ENCODE peak calls at places on chromosomes 12 and 14, in six cellular contexts. X, C, P, L, Y and Z are unnamed samples.

GRCh38 chr12:82952946-82953345 is 266.2 kb downstream of the TMTC2 start:
- DNase-seq in X (peak), C (no peak), P (no peak), L (no peak), Y (no peak), Z (no peak)

GRCh38 chr14:29236848-29237247 is 470.3 kb downstream of the FOXG1 start:
- DNase-seq in X (no peak), C (peak), P (peak), L (no peak), Y (no peak), Z (no peak)

GRCh38 chr12:52956987-52957386 is 8.1 kb downstream of the KRT18 start:
- DNase-seq in X (no peak), C (no peak), P (peak), L (no peak), Y (no peak), Z (no peak)

GRCh38 chr14:104341532-104342434 is 203.4 kb downstream of the KIF26A start:
- DNase-seq in X (peak), C (no peak), P (no peak), L (peak), Y (peak), Z (peak)

GRCh38 chr14:104370256-104370870 is 209.2 kb upstream of the C14orf180 start:
- DNase-seq in X (no peak), C (no peak), P (no peak), L (peak), Y (peak), Z (no peak)

GRCh38 chr14:70086685-70087379 is 101.9 kb downstream of the SLC8A3 start:
- DNase-seq in X (peak), C (peak), P (peak), L (no peak), Y (peak), Z (peak)

GRCh38 chr14:96055753-96056508 is 16.8 kb downstream of the C14orf132 start:
- DNase-seq in X (no peak), C (no peak), P (no peak), L (no peak), Y (no peak), Z (no peak)

GRCh38 chr12:30965613-30965985 is 39.1 kb downstream of the TSPAN11 start:
- DNase-seq in X (no peak), C (no peak), P (no peak), L (no peak), Y (no peak), Z (no peak)

GRCh38 chr14:99872786-99873440 is 79.7 kb downstream of the EML1 start:
- DNase-seq in X (no peak), C (peak), P (peak), L (no peak), Y (no peak), Z (no peak)

GRCh38 chr14:105294142-105294597 is 6.6 kb downstream of the BRF1 start:
- DNase-seq in X (no peak), C (no peak), P (peak), L (no peak), Y (no peak), Z (peak)

GRCh38 chr12:55877824-55878223 is 35.1 kb upstream of the MMP19 start:
- DNase-seq in X (no peak), C (no peak), P (no peak), L (no peak), Y (no peak), Z (no peak)

GRCh38 chr14:80202888-80203562 is 8.3 kb downstream of the DIO2 start:
- DNase-seq in X (peak), C (no peak), P (no peak), L (no peak), Y (peak), Z (peak)
- TF ChIP-seq CTCF in X (peak), C (peak), P (no peak), L (peak), Y (peak), Z (no peak)

GRCh38 chr14:53331247-53331646 is 178.1 kb upstream of the DDHD1 start:
- DNase-seq in X (no peak), C (no peak), P (peak), L (no peak), Y (no peak), Z (no peak)

GRCh38 chr14:53327716-53328115 is 174.6 kb upstream of the DDHD1 start:
- DNase-seq in X (no peak), C (no peak), P (peak), L (no peak), Y (no peak), Z (no peak)

GRCh38 chr14:53330441-53330840 is 177.3 kb upstream of the DDHD1 start:
- DNase-seq in X (no peak), C (no peak), P (peak), L (no peak), Y (no peak), Z (no peak)

GRCh38 chr14:53325176-53325806 is 172.2 kb upstream of the DDHD1 start:
- DNase-seq in X (peak), C (no peak), P (no peak), L (no peak), Y (no peak), Z (no peak)
- TF ChIP-seq CTCF in X (peak), C (peak), P (peak), L (no peak), Y (peak), Z (peak)

DNA sequence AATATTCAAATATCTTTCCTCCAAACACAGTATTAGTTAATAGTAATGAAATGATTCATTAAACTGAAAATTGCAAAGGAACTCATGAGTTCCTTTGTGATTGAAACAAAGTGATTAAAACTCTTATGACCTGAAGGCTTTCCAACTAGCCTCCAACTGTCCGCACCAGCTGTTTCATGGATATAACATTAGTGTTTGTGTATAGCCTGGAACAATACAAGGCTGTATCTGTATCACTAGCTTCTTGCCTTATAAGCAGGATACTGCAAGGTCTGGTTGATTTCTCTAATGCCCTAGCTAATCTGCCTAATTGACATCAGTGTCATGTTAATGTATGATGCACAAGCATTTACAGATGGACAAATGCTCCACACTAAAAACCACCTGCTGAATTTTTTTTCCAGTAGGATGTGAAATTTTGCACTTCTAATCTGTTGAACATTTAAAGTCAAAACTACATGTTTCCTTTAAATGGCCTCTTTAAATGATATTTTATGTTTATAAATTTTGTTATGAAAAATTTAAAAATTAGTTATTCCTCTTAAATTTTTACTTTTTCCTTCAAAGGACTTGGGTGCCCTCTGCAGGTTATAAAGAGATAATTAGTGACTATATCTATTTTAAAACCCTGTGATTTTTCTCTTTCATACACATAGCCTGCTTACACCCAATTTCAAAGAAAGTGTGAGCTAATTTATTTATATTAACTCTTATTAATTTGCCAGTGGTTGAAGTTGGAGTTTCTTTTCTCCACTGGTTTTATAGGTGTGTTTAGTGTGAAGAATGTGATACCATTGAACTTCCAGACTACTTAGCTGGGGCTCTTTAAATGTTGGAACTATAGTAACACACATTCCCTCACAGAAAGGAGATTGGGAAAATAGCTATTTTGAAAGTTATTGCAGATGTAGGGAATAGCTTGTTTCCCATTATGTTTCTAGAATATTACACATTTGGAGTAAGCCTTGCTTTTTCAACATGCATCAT is 25.4 kb downstream of the AP5M1 start:
- DNase-seq in X (no peak), C (peak), P (peak), L (no peak), Y (no peak), Z (no peak)
- TF ChIP-seq CTCF in X (no peak), C (no peak), P (no peak), L (peak), Y (peak), Z (peak)

GRCh38 chr12:47407730-47408129 is 298.1 kb downstream of the RPAP3 start:
- DNase-seq in X (no peak), C (no peak), P (no peak), L (no peak), Y (no peak), Z (no peak)

GRCh38 chr12:47409310-47409709 is 296.5 kb downstream of the RPAP3 start:
- DNase-seq in X (no peak), C (no peak), P (no peak), L (no peak), Y (no peak), Z (no peak)

GRCh38 chr12:47410383-47410782 is 295.4 kb downstream of the RPAP3 start:
- DNase-seq in X (no peak), C (no peak), P (no peak), L (no peak), Y (no peak), Z (no peak)

GRCh38 chr12:47410862-47411261 is 295.0 kb downstream of the RPAP3 start:
- DNase-seq in X (no peak), C (no peak), P (no peak), L (no peak), Y (no peak), Z (no peak)

GRCh38 chr12:47408171-47408871 is 297.5 kb downstream of the RPAP3 start:
- DNase-seq in X (peak), C (no peak), P (no peak), L (no peak), Y (peak), Z (peak)
- TF ChIP-seq CTCF in X (peak), C (no peak), P (no peak), L (peak), Y (no peak), Z (peak)

GRCh38 chr12:76878899-76879709 is at the start of gene CSRP2:
- DNase-seq in X (peak), C (peak), P (peak), L (peak), Y (peak), Z (peak)
- TF ChIP-seq CTCF in X (no peak), C (peak), P (peak), L (peak), Y (no peak), Z (no peak)

GRCh38 chr12:13027032-13027431 is 17.1 kb upstream of the FAM234B start:
- DNase-seq in X (no peak), C (no peak), P (no peak), L (no peak), Y (no peak), Z (no peak)

GRCh38 chr12:13022737-13023370 is 21.3 kb upstream of the FAM234B start:
- DNase-seq in X (no peak), C (no peak), P (no peak), L (no peak), Y (no peak), Z (no peak)

GRCh38 chr12:13027508-13027907 is 16.7 kb upstream of the FAM234B start:
- DNase-seq in X (no peak), C (no peak), P (no peak), L (no peak), Y (no peak), Z (no peak)

GRCh38 chr12:13028825-13029570 is 15.2 kb upstream of the FAM234B start:
- DNase-seq in X (no peak), C (no peak), P (no peak), L (no peak), Y (no peak), Z (no peak)

GRCh38 chr12:13024151-13024946 is 19.8 kb upstream of the FAM234B start:
- DNase-seq in X (no peak), C (no peak), P (no peak), L (no peak), Y (peak), Z (no peak)
- TF ChIP-seq CTCF in X (peak), C (peak), P (no peak), L (no peak), Y (peak), Z (no peak)